ENCODE peak calls at places on chromosomes 13 and 19, in six cellular contexts. S is dorsolateral prefrontal cortex; B is effector memory CD4-positive, alpha-beta T cell; T is AG08396; I is posterior cingulate gyrus; W is neuronal stem cell. M is an unnamed sample.

GRCh38 chr19:1079566-1080111 is 12.7 kb downstream of the ARHGAP45 start:
- DNase-seq in S (no peak), B (peak; percentile 44), T (no peak), I (no peak), W (no peak), M (no peak)

GRCh38 chr13:95185851-95186250 is 115.4 kb downstream of the ABCC4 start:
- DNase-seq in S (no peak), B (peak; percentile 42), T (no peak), I (no peak), W (no peak), M (no peak)

GRCh38 chr19:32041681-32042292 is 303.6 kb upstream of the ZNF507 start:
- DNase-seq in S (peak; percentile 58), B (no peak), T (peak; percentile 54), I (peak; percentile 87), W (peak; percentile 57), M (peak; percentile 43)

GRCh38 chr13:107305178-107305577 is 737.2 kb upstream of the ARGLU1 start:
- DNase-seq in S (no peak), B (no peak), T (no peak), I (no peak), W (no peak), M (no peak)

GRCh38 chr13:51298812-51299211 is 40.7 kb upstream of the SERPINE3 start:
- DNase-seq in S (no peak), B (no peak), T (no peak), I (no peak), W (no peak), M (no peak)

GRCh38 chr19:2051771-2052704 is 994 bp upstream of the MKNK2 start:
- DNase-seq in S (no peak), B (peak; percentile 48), T (no peak), I (no peak), W (no peak), M (no peak)

GRCh38 chr13:51803018-51803417 is 945 bp downstream of the DHRS12 start:
- DNase-seq in S (no peak), B (no peak), T (no peak), I (no peak), W (no peak), M (no peak)

GRCh38 chr13:109235901-109236300 is 550.5 kb downstream of the IRS2 start:
- DNase-seq in S (no peak), B (no peak), T (no peak), I (no peak), W (no peak), M (no peak)